ENCODE peak calls at places on chromosomes 5 and 9, in six cellular contexts. D, Z, O, G, E and X are unnamed samples.
A peak's percentile ranks its signal among the peaks of the same experiment; 100 is the strongest.

GRCh38 chr5:151709109-151709735 is 22.5 kb upstream of the SPARC start:
- DNase-seq in Z (no peak), O (no peak), D (no peak), G (no peak), E (no peak), X (no peak)

GRCh38 chr9:133349965-133350624 is 2.1 kb downstream of the RPL7A start:
- DNase-seq in E (no peak), D (no peak), G (no peak), O (no peak), Z (no peak), X (no peak)

GRCh38 chr5:7779019-7779662 is 71.8 kb downstream of the CFAP90 start:
- DNase-seq in G (no peak), Z (no peak), E (no peak), O (no peak), D (no peak), X (no peak)

GRCh38 chr5:43019615-43020293 is 20.4 kb downstream of the ANXA2R start:
- DNase-seq in O (peak; percentile 90), Z (no peak), D (peak; percentile 76), E (peak; percentile 93), G (peak; percentile 75), X (peak; percentile 87)

GRCh38 chr5:66647146-66647856 is 51.1 kb downstream of the MAST4 start:
- DNase-seq in O (no peak), D (no peak), G (peak; percentile 62), Z (no peak), E (no peak), X (no peak)

GRCh38 chr5:134436523-134437339 is 25.1 kb upstream of the CDKN2AIPNL start:
- DNase-seq in G (peak; percentile 96), Z (peak; percentile 54), O (peak; percentile 44), E (peak; percentile 86), D (peak; percentile 75), X (peak; percentile 69)

GRCh38 chr5:66669086-66669861 is 73.1 kb downstream of the MAST4 start:
- DNase-seq in O (no peak), Z (no peak), D (no peak), G (no peak), E (no peak), X (no peak)

GRCh38 chr9:111263116-111263515 is 66.9 kb downstream of the OR2K2 start:
- DNase-seq in D (no peak), E (no peak), O (no peak), Z (no peak), G (no peak), X (no peak)

GRCh38 chr5:82396871-82397514 is 118.8 kb upstream of the RPS23 start:
- DNase-seq in O (no peak), D (peak; percentile 83), E (peak; percentile 99), G (peak; percentile 99), Z (peak; percentile 86), X (peak; percentile 98)

GRCh38 chr5:78888580-78889187 is 96.4 kb downstream of the ARSB start:
- DNase-seq in Z (peak; percentile 55), G (no peak), E (no peak), D (no peak), O (no peak), X (no peak)

GRCh38 chr5:121503111-121503840 is 348.4 kb upstream of the FTMT start:
- DNase-seq in E (no peak), D (no peak), Z (peak; percentile 54), G (peak; percentile 1), O (no peak), X (peak; percentile 24)

GRCh38 chr9:116605904-116606341 is 81.2 kb upstream of the TRIM32 start:
- DNase-seq in E (no peak), Z (peak; percentile 30), D (no peak), O (no peak), G (peak; percentile 22), X (no peak)

GRCh38 chr9:92734931-92735906 is 29.4 kb downstream of the BICD2 start:
- DNase-seq in E (no peak), O (no peak), D (no peak), Z (no peak), G (no peak), X (no peak)

GRCh38 chr9:117035546-117035945 is 348.4 kb downstream of the TRIM32 start:
- DNase-seq in Z (no peak), D (no peak), G (no peak), E (no peak), O (no peak), X (no peak)

GRCh38 chr5:132254321-132254977 is 3.0 kb upstream of the PDLIM4 start:
- DNase-seq in G (no peak), Z (no peak), D (no peak), E (no peak), O (no peak), X (no peak)

GRCh38 chr5:1488882-1489680 is 34.7 kb downstream of the LPCAT1 start:
- DNase-seq in D (no peak), G (peak; percentile 91), E (peak; percentile 78), Z (peak; percentile 56), O (no peak), X (no peak)

GRCh38 chr5:154084255-154084654 is 45.5 kb downstream of the MFAP3 start:
- DNase-seq in O (no peak), D (no peak), G (no peak), Z (no peak), E (no peak), X (no peak)

GRCh38 chr9:113653746-113654604 is 190.4 kb downstream of the RGS3 start:
- DNase-seq in E (no peak), G (no peak), Z (no peak), O (no peak), D (no peak), X (no peak)

GRCh38 chr9:91803143-91803940 is 146.7 kb downstream of the ROR2 start:
- DNase-seq in D (no peak), E (no peak), O (no peak), Z (no peak), G (peak; percentile 80), X (no peak)

GRCh38 chr5:173326501-173326960 is 1.7 kb downstream of the STC2 start:
- DNase-seq in G (peak; percentile 83), Z (no peak), E (peak; percentile 67), O (no peak), D (no peak), X (peak; percentile 38)

GRCh38 chr5:138752341-138752950 is 779 bp upstream of the CTNNA1 start:
- DNase-seq in Z (peak; percentile 47), O (no peak), E (no peak), D (no peak), G (no peak), X (no peak)

GRCh38 chr5:20572560-20572959 is 584.6 kb upstream of the CDH18 start:
- DNase-seq in O (no peak), Z (no peak), G (peak; percentile 56), D (no peak), E (no peak), X (peak; percentile 1)